ENCODE peak calls at places on chromosomes 6 and 20, in eight cellular contexts. B is Peyer's patch; L is CD8-positive, alpha-beta T cell; Y is DND-41; V is sigmoid colon; C is heart left ventricle; I is heart right ventricle; X is transverse colon. J is an unnamed sample. For H3K4me1, the result is how much of the 10 kb centered on the place peaks cover.

GRCh38 chr20:39893013-39893685 is 795.9 kb downstream of the MAFB start:
- DNase-seq in B (no peak), L (no peak), Y (no peak), V (no peak), C (no peak), I (no peak), X (no peak), J (no peak)

GRCh38 chr6:38302081-38302480 is 337.6 kb downstream of the BTBD9 start:
- DNase-seq in B (no peak), L (no peak), Y (no peak), V (no peak), C (no peak), I (no peak), X (no peak), J (no peak)

GRCh38 chr6:137001287-137001976 is 43.3 kb downstream of the IL20RA start:
- DNase-seq in B (no peak), L (no peak), Y (no peak), V (no peak), C (no peak), I (no peak), X (no peak), J (no peak)

GRCh38 chr20:49483018-49483705 is 694 bp upstream of the KCNB1 start:
- DNase-seq in B (no peak), L (no peak), Y (no peak), V (no peak), C (no peak), I (no peak), X (no peak), J (no peak)

GRCh38 chr6:12354499-12354898 is 64.3 kb downstream of the EDN1 start:
- DNase-seq in B (no peak), L (no peak), Y (no peak), V (no peak), C (no peak), I (no peak), X (peak), J (no peak)

GRCh38 chr6:29989211-29989610 is 46.9 kb downstream of the HLA-A start:
- DNase-seq in B (no peak), L (no peak), Y (no peak), V (no peak), C (no peak), I (no peak), X (no peak), J (no peak)

GRCh38 chr20:34983995-34984735 is 28.5 kb downstream of the MYH7B start:
- DNase-seq in B (no peak), L (no peak), Y (no peak), V (no peak), C (peak), I (no peak), X (peak), J (peak)

GRCh38 chr20:49399329-49399728 is 83.1 kb downstream of the KCNB1 start:
- DNase-seq in B (peak), L (no peak), Y (no peak), V (peak), C (peak), I (no peak), X (no peak), J (no peak)

GRCh38 chr6:123604067-123604466 is 32.7 kb downstream of the TRDN start:
- DNase-seq in B (no peak), L (no peak), Y (no peak), V (no peak), C (no peak), I (no peak), X (no peak), J (no peak)

GRCh38 chr6:39897699-39898098 is 36.6 kb downstream of the MOCS1 start:
- DNase-seq in B (no peak), L (no peak), Y (no peak), V (no peak), C (no peak), I (no peak), X (peak), J (no peak)

GRCh38 chr6:79557683-79558082 is 20.5 kb upstream of the LCA5 start:
- DNase-seq in B (no peak), L (no peak), Y (no peak), V (no peak), C (no peak), I (no peak), X (no peak), J (no peak)

GRCh38 chr6:23663652-23664051 is 462.4 kb upstream of the NRSN1 start:
- DNase-seq in B (no peak), L (no peak), Y (no peak), V (no peak), C (no peak), I (no peak), X (no peak), J (no peak)

GRCh38 chr20:24337074-24337473 is 132.4 kb upstream of the SYNDIG1 start:
- DNase-seq in B (no peak), L (no peak), Y (peak), V (no peak), C (no peak), I (no peak), X (no peak), J (no peak)

GRCh38 chr6:410555-411395 is 19.2 kb downstream of the IRF4 start:
- DNase-seq in B (no peak), L (no peak), Y (no peak), V (no peak), C (no peak), I (no peak), X (no peak), J (no peak)

GRCh38 chr6:113855500-113856010 is 1.6 kb upstream of the MARCKS start:
- DNase-seq in B (peak), L (no peak), Y (no peak), V (peak), C (no peak), I (no peak), X (peak), J (peak)

GRCh38 chr6:117677553-117678131 is 2.4 kb downstream of the NUS1 start:
- DNase-seq in B (no peak), L (no peak), Y (no peak), V (no peak), C (no peak), I (no peak), X (no peak), J (no peak)

GRCh38 chr6:139982652-139983051 is 608.2 kb upstream of the CITED2 start:
- DNase-seq in B (no peak), L (no peak), Y (no peak), V (no peak), C (no peak), I (no peak), X (no peak), J (no peak)

GRCh38 chr20:40286991-40287531 is 402.0 kb downstream of the MAFB start:
- DNase-seq in B (peak), L (no peak), Y (no peak), V (peak), C (peak), I (peak), X (peak), J (peak)

GRCh38 chr6:57305754-57306153 is 11.7 kb upstream of the PRIM2 start:
- DNase-seq in B (no peak), L (no peak), Y (no peak), V (no peak), C (no peak), I (no peak), X (no peak), J (no peak)

GRCh38 chr20:46814366-46815232 is 80.0 kb upstream of the EYA2 start:
- DNase-seq in B (no peak), L (no peak), Y (no peak), V (no peak), C (no peak), I (no peak), X (no peak), J (no peak)

GRCh38 chr6:68082086-68082485 is 553.0 kb upstream of the ADGRB3 start:
- DNase-seq in B (no peak), L (no peak), Y (no peak), V (no peak), C (no peak), I (no peak), X (no peak), J (no peak)

GRCh38 chr6:99013145-99013544 is 65.4 kb upstream of the FBXL4 start:
- DNase-seq in B (no peak), L (no peak), Y (no peak), V (no peak), C (no peak), I (no peak), X (no peak), J (no peak)

GRCh38 chr20:13819885-13820645 is 35.2 kb downstream of the NDUFAF5 start:
- DNase-seq in B (no peak), L (no peak), Y (peak), V (peak), C (no peak), I (peak), X (no peak), J (no peak)

GRCh38 chr6:13468839-13469238 is 18.6 kb downstream of the GFOD1 start:
- DNase-seq in B (no peak), L (no peak), Y (no peak), V (no peak), C (no peak), I (no peak), X (no peak), J (no peak)
- H3K4me1 ChIP-seq in B (under half), L (under half), Y (under half), V (under half), C (half or more), I (half or more), X (under half), J (under half)

GRCh38 chr20:32541917-32542615 is 43.1 kb downstream of the NOL4L start:
- DNase-seq in B (no peak), L (no peak), Y (no peak), V (no peak), C (no peak), I (no peak), X (no peak), J (no peak)

GRCh38 chr20:32538526-32538918 is 46.6 kb downstream of the NOL4L start:
- DNase-seq in B (no peak), L (no peak), Y (peak), V (no peak), C (no peak), I (no peak), X (no peak), J (no peak)

GRCh38 chr20:32537657-32538525 is 47.2 kb downstream of the NOL4L start:
- DNase-seq in B (no peak), L (no peak), Y (peak), V (no peak), C (no peak), I (no peak), X (no peak), J (no peak)

GRCh38 chr20:32539063-32539816 is 45.9 kb downstream of the NOL4L start:
- DNase-seq in B (no peak), L (no peak), Y (peak), V (no peak), C (no peak), I (no peak), X (peak), J (no peak)

DNA sequence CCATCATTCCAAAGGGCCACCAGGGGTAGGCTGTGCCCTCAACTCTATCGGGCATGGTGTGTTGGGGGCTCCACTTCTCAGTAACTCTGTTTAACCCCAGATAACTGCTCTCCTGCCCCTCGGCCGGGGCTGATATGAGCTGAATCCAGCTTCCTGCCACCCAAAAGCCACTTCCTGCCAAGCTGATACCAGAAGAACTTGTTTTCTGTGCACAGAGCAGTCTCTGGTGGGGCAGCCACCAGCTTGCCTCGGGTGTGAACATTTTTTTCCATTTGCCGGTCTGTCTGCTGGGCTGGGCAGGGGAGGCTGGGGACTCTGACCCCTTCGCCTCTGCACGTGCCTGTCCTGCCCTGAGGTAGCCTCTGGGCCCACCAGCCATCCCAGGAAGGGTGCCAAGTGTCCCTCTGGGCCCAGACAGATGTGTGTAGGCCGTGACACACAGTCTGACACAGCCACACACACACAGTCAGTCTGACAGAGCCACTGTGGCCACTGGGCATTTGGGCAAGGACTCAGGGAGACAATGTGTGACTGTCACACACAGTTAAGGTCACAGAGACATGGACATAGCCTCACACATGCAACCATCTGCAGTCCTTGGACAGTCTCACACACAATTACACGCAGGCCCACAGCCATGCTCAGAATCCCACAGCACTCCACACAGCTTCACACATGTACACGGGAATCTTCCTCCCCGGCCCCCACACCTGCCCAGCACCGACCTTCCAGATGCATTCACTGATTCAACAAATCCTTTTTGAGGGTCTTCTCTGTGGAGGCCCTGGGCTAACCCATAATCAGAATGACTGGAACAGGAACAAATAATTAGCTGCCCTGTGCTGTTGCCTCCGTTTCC is 45.1 kb downstream of the NOL4L start:
- DNase-seq in B (peak), L (peak), Y (peak), V (no peak), C (no peak), I (no peak), X (peak), J (no peak)
- H3K4me1 ChIP-seq in B (under half), L (half or more), Y (half or more), V (under half), C (under half), I (under half), X (under half), J (under half)

GRCh38 chr6:33788694-33789549 is at the start of gene LEMD2:
- DNase-seq in B (peak), L (peak), Y (peak), V (peak), C (peak), I (peak), X (peak), J (peak)

GRCh38 chr6:33792990-33793389 is 4.1 kb upstream of the LEMD2 start:
- DNase-seq in B (no peak), L (no peak), Y (no peak), V (no peak), C (no peak), I (no peak), X (no peak), J (peak)

GRCh38 chr6:33790306-33790855 is 1.5 kb upstream of the LEMD2 start:
- DNase-seq in B (no peak), L (no peak), Y (no peak), V (no peak), C (no peak), I (no peak), X (no peak), J (peak)

GRCh38 chr6:33789550-33789895 is 593 bp upstream of the LEMD2 start:
- DNase-seq in B (no peak), L (no peak), Y (no peak), V (no peak), C (no peak), I (no peak), X (no peak), J (peak)

GRCh38 chr6:33790910-33791309 is 2.0 kb upstream of the LEMD2 start:
- DNase-seq in B (no peak), L (no peak), Y (no peak), V (no peak), C (no peak), I (no peak), X (no peak), J (peak)
- H3K4me1 ChIP-seq in B (under half), L (under half), Y (under half), V (under half), C (under half), I (under half), X (under half), J (under half)

GRCh38 chr6:71481021-71481420 is 192.4 kb downstream of the OGFRL1 start:
- DNase-seq in B (no peak), L (no peak), Y (no peak), V (no peak), C (no peak), I (no peak), X (no peak), J (no peak)

GRCh38 chr6:71478834-71479541 is 190.4 kb downstream of the OGFRL1 start:
- DNase-seq in B (no peak), L (no peak), Y (no peak), V (no peak), C (no peak), I (no peak), X (no peak), J (no peak)

GRCh38 chr6:71482742-71483141 is 194.1 kb downstream of the OGFRL1 start:
- DNase-seq in B (no peak), L (no peak), Y (no peak), V (no peak), C (no peak), I (no peak), X (no peak), J (no peak)

GRCh38 chr6:71481801-71482200 is 193.2 kb downstream of the OGFRL1 start:
- DNase-seq in B (no peak), L (no peak), Y (no peak), V (no peak), C (no peak), I (no peak), X (no peak), J (no peak)

GRCh38 chr6:71480577-71480976 is 192.0 kb downstream of the OGFRL1 start:
- DNase-seq in B (no peak), L (no peak), Y (no peak), V (no peak), C (no peak), I (no peak), X (no peak), J (no peak)
- H3K4me1 ChIP-seq in B (under half), L (under half), Y (under half), V (under half), C (under half), I (under half), X (under half), J (under half)

GRCh38 chr20:38093641-38094077 is 60.1 kb downstream of the RPRD1B start:
- DNase-seq in B (no peak), L (no peak), Y (no peak), V (no peak), C (no peak), I (no peak), X (no peak), J (no peak)

GRCh38 chr20:38094968-38095689 is 61.6 kb downstream of the RPRD1B start:
- DNase-seq in B (no peak), L (no peak), Y (no peak), V (no peak), C (no peak), I (peak), X (no peak), J (no peak)

GRCh38 chr20:38091447-38092216 is 58.1 kb downstream of the RPRD1B start:
- DNase-seq in B (peak), L (no peak), Y (no peak), V (no peak), C (no peak), I (peak), X (peak), J (no peak)

GRCh38 chr20:38094373-38094775 is 60.8 kb downstream of the RPRD1B start:
- DNase-seq in B (peak), L (peak), Y (peak), V (peak), C (peak), I (peak), X (peak), J (no peak)

DNA sequence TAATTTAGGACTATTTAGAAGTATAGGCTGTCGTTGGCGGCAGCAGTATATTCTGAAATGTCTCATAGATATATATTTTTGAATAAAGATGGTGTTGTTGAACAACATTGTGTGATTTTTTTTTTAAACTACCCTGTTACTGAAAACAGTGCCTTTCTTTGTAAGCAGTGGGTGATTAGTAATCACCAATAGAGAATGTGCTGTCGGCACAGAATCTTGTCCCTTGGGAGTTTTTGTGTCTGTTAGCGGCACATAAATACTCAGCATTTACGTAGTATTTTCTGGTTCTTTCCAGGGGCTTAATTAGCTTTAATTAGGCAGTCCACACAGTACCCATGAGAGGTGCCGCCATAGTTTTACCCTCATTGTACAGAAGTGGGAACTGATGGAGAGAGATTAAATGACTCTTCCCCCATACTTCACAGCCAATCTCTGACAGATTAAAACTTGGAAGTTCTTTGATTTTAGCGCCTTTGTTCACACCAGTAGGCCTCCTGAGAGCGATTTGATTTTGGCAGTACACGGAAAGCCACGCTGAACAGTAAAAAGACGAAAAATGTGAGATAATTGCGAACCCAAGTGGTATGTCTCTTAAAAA is 58.8 kb downstream of the RPRD1B start:
- DNase-seq in B (no peak), L (no peak), Y (no peak), V (no peak), C (no peak), I (peak), X (no peak), J (no peak)
- H3K4me1 ChIP-seq in B (under half), L (under half), Y (under half), V (under half), C (half or more), I (half or more), X (under half), J (under half)

GRCh38 chr20:44414808-44415207 is 59.3 kb downstream of the HNF4A start:
- DNase-seq in B (no peak), L (no peak), Y (no peak), V (no peak), C (no peak), I (no peak), X (no peak), J (no peak)

GRCh38 chr20:44420497-44420896 is 55.2 kb upstream of the TTPAL start:
- DNase-seq in B (no peak), L (no peak), Y (no peak), V (no peak), C (no peak), I (no peak), X (no peak), J (no peak)

GRCh38 chr20:44419131-44419844 is 56.4 kb upstream of the TTPAL start:
- DNase-seq in B (peak), L (no peak), Y (no peak), V (no peak), C (no peak), I (no peak), X (no peak), J (no peak)

GRCh38 chr20:44416082-44416715 is 59.5 kb upstream of the TTPAL start:
- DNase-seq in B (no peak), L (no peak), Y (no peak), V (no peak), C (no peak), I (no peak), X (no peak), J (no peak)

GRCh38 chr20:44418069-44418905 is 57.4 kb upstream of the TTPAL start:
- DNase-seq in B (no peak), L (no peak), Y (no peak), V (no peak), C (no peak), I (no peak), X (no peak), J (no peak)
- H3K4me1 ChIP-seq in B (under half), L (under half), Y (under half), V (under half), C (under half), I (under half), X (under half), J (under half)

GRCh38 chr20:21835042-21835441 is 129.6 kb downstream of the PAX1 start:
- DNase-seq in B (no peak), L (no peak), Y (no peak), V (no peak), C (no peak), I (no peak), X (no peak), J (no peak)
- H3K4me1 ChIP-seq in B (under half), L (under half), Y (under half), V (under half), C (under half), I (under half), X (under half), J (under half)

GRCh38 chr6:43119456-43119855 is 43.3 kb downstream of the PTK7 start:
- DNase-seq in B (no peak), L (no peak), Y (no peak), V (no peak), C (no peak), I (no peak), X (no peak), J (peak)
- H3K4me1 ChIP-seq in B (under half), L (under half), Y (under half), V (under half), C (under half), I (under half), X (under half), J (under half)

DNA sequence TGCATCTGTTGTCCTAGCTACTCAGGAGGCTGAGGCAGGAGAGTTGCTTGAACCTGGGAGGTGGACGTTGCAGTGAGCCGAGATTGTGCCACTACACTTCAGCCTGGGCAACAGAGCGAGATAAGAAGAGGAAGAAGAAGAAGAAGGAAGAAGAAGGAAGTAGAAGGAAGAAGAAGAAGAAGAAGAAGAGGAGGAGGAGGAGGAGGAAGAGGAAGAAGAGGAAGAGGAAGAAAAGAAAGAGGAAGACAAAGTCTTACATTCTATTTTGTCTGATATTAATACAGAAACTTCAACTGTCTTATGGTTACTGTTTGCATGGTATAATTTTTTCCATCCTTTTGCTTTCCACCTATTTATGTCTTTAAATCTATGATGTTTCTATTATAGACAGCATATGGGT is 7.2 kb upstream of the NELFCD start:
- DNase-seq in B (no peak), L (no peak), Y (no peak), V (no peak), C (no peak), I (no peak), X (no peak), J (no peak)
- H3K4me1 ChIP-seq in B (under half), L (under half), Y (under half), V (under half), C (under half), I (under half), X (under half), J (under half)

J was measured in kidney.